ENCODE peak calls at places on chromosome 16, in eight cellular contexts. H, T, Q, X, R, N, W and L are unnamed samples.

GRCh38 chr16:55832788-55833583 is at the start of gene CES1:
- DNase-seq in H (peak; percentile 34), T (no peak), Q (no peak), X (no peak), R (peak; percentile 11), N (peak; percentile 62), W (peak; percentile 92), L (peak; percentile 18)

GRCh38 chr16:80200079-80200478 is 340.7 kb upstream of the DYNLRB2 start:
- DNase-seq in H (peak; percentile 40), T (no peak), Q (no peak), X (no peak), R (no peak), N (no peak), W (no peak), L (no peak)

GRCh38 chr16:78686601-78687000 is 587.1 kb downstream of the WWOX start:
- DNase-seq in H (no peak), T (no peak), Q (no peak), X (no peak), R (no peak), N (no peak), W (no peak), L (no peak)

GRCh38 chr16:27798241-27798640 is 248.3 kb downstream of the KATNIP start:
- DNase-seq in H (no peak), T (no peak), Q (no peak), X (no peak), R (no peak), N (no peak), W (no peak), L (no peak)

GRCh38 chr16:47983999-47984580 is 171.7 kb downstream of the ABCC12 start:
- DNase-seq in H (no peak), T (peak; percentile 31), Q (no peak), X (no peak), R (peak; percentile 23), N (no peak), W (no peak), L (no peak)

GRCh38 chr16:16143038-16143763 is 80.1 kb downstream of the ABCC6 start:
- DNase-seq in H (peak; percentile 50), T (no peak), Q (no peak), X (no peak), R (no peak), N (no peak), W (no peak), L (peak; percentile 50)

GRCh38 chr16:49338867-49339266 is 34.7 kb upstream of the C16orf78 start:
- DNase-seq in H (no peak), T (no peak), Q (peak; percentile 3), X (no peak), R (no peak), N (no peak), W (no peak), L (no peak)

GRCh38 chr16:87723224-87723619 is 42.6 kb downstream of the KLHDC4 start:
- DNase-seq in H (no peak), T (peak; percentile 77), Q (peak; percentile 48), X (no peak), R (peak; percentile 32), N (peak; percentile 29), W (no peak), L (no peak)

GRCh38 chr16:81526935-81527334 is 82.3 kb downstream of the CMIP start:
- DNase-seq in H (peak; percentile 53), T (peak; percentile 74), Q (no peak), X (no peak), R (no peak), N (no peak), W (peak; percentile 59), L (no peak)

GRCh38 chr16:86299882-86300490 is 210.3 kb upstream of the FOXF1 start:
- DNase-seq in H (no peak), T (no peak), Q (no peak), X (no peak), R (no peak), N (no peak), W (no peak), L (no peak)

GRCh38 chr16:4936181-4936990 is 562 bp downstream of the PPL start:
- DNase-seq in H (peak; percentile 42), T (no peak), Q (peak; percentile 38), X (no peak), R (no peak), N (peak; percentile 34), W (peak; percentile 75), L (no peak)

GRCh38 chr16:12868169-12868568 is 33.2 kb upstream of the SHISA9 start:
- DNase-seq in H (no peak), T (no peak), Q (no peak), X (no peak), R (no peak), N (no peak), W (no peak), L (no peak)

GRCh38 chr16:85637061-85637807 is 24.1 kb downstream of the GSE1 start:
- DNase-seq in H (no peak), T (no peak), Q (no peak), X (no peak), R (no peak), N (no peak), W (no peak), L (no peak)

GRCh38 chr16:55151901-55152300 is 172.1 kb upstream of the IRX6 start:
- DNase-seq in H (no peak), T (no peak), Q (no peak), X (no peak), R (no peak), N (no peak), W (no peak), L (no peak)

GRCh38 chr16:56317998-56318912 is 107.1 kb downstream of the AMFR start:
- DNase-seq in H (peak; percentile 66), T (peak; percentile 67), Q (peak; percentile 82), X (peak; percentile 70), R (peak; percentile 86), N (peak; percentile 72), W (peak; percentile 82), L (peak; percentile 89)

GRCh38 chr16:17470002-17470870 is 524 bp downstream of the XYLT1 start:
- DNase-seq in H (no peak), T (no peak), Q (no peak), X (no peak), R (peak; percentile 31), N (no peak), W (no peak), L (peak; percentile 21)

GRCh38 chr16:425740-426114 is 278 bp downstream of the RAB11FIP3 start:
- DNase-seq in H (no peak), T (no peak), Q (no peak), X (no peak), R (no peak), N (no peak), W (no peak), L (peak; percentile 31)

GRCh38 chr16:56202036-56202435 is 10.7 kb downstream of the GNAO1 start:
- DNase-seq in H (no peak), T (no peak), Q (peak; percentile 36), X (no peak), R (no peak), N (no peak), W (no peak), L (no peak)

GRCh38 chr16:27293343-27293742 is 20.4 kb upstream of the IL4R start:
- DNase-seq in H (no peak), T (no peak), Q (no peak), X (no peak), R (no peak), N (no peak), W (no peak), L (no peak)

GRCh38 chr16:21684199-21684598 is 20.4 kb downstream of the OTOA start:
- DNase-seq in H (peak; percentile 47), T (peak; percentile 4), Q (no peak), X (no peak), R (peak; percentile 27), N (no peak), W (no peak), L (peak; percentile 9)
- TF ChIP-seq CTCF in H (peak; percentile 40), T (peak; percentile 58), Q (no peak), X (peak; percentile 47), R (no peak), N (no peak), W (peak; percentile 40), L (peak; percentile 76)

DNA sequence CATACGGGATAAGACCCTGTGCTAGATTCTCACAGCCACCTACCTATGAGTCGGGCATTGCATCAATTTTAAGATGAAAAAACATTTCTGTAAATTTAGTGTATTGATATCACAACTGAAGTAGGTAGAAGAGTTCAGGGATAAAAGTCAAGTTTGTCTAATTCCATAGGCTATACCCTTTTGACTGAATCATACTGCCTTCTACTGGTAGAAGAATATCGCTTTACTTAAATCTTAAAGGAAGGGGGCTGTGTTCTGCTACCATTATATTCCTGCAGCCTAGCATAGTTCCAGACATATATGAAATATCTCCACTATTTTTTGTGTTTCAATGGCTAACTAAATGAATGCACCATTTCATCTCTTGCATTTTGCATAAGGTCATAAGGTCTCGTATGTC is 1128.6 kb downstream of the CDH8 start:
- DNase-seq in H (no peak), T (no peak), Q (no peak), X (no peak), R (no peak), N (no peak), W (no peak), L (no peak)
- TF ChIP-seq CTCF in H (no peak), T (no peak), Q (no peak), X (no peak), R (no peak), N (no peak), W (no peak), L (peak; percentile 24)

DNA sequence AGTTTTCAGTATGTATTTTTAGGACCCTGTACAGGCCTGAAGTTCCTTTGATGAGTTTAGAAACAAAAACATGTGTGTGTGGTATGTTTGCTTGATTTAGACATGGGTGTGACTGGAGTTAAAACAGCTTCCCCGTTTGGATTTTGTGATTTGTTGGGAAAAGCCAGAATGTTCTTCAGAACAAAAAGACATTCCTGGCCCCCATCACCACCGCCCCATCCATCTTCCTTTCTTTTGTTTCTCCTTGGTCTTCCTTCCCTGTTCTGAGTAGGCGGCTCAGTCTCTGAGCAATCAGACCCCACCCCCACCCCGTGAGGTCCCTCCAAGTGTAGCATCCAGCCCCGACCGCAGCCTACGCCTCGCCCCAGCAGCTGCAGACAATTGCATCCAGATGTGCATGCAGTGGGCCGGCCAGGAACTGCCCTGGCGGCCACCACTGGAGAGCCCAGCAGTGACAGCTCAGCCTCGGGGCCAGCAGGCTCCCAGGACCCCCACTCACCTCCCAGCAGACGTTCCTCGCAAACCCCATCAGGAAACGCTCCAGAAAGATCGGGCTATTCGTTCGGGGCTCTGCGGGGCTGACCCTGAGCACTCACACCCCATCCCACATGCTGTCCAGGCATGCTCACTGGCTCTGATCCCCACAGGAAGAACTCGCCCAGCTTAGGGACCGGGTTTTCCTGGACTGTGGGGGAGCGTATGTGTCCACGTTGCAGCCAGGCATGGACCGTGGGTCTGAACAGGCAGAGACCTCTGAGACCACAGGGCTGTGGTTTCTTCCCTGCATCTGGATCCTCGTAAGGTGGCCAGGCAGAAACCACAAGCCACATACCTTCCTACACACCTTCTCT is 99.8 kb upstream of the CDH5 start:
- DNase-seq in H (no peak), T (peak; percentile 98), Q (no peak), X (no peak), R (no peak), N (peak; percentile 70), W (peak; percentile 61), L (no peak)
- TF ChIP-seq CTCF in H (no peak), T (peak; percentile 20), Q (no peak), X (no peak), R (no peak), N (no peak), W (no peak), L (no peak)

GRCh38 chr16:83996481-83997252 is 28.6 kb downstream of the NECAB2 start:
- DNase-seq in H (no peak), T (no peak), Q (no peak), X (no peak), R (no peak), N (no peak), W (no peak), L (no peak)
- TF ChIP-seq CTCF in H (no peak), T (no peak), Q (no peak), X (no peak), R (no peak), N (no peak), W (no peak), L (no peak)